ENCODE peak calls at places on chromosomes 13 and 19, in ten cellular contexts. L, T, U, K, C, Q, A, I, Z and M are unnamed samples.

GRCh38 chr19:51161266-51161665 is 19.2 kb downstream of the SIGLEC7 start:
- DNase-seq in L (no peak), T (no peak), U (no peak), K (no peak), C (no peak), Q (no peak), A (no peak), I (no peak), Z (no peak), M (no peak)

GRCh38 chr19:34253711-34254551 is 423 bp upstream of the GARRE1 start:
- DNase-seq in L (peak; percentile 89), T (peak; percentile 85), U (peak; percentile 98), K (peak; percentile 92), C (peak; percentile 55), Q (no peak), A (peak; percentile 79), I (peak; percentile 96), Z (peak; percentile 66), M (no peak)

GRCh38 chr13:114146629-114147028 is 14.2 kb upstream of the RASA3 start:
- DNase-seq in L (no peak), T (no peak), U (no peak), K (no peak), C (no peak), Q (no peak), A (no peak), I (peak; percentile 62), Z (no peak), M (no peak)

GRCh38 chr13:99797716-99798115 is 173.9 kb downstream of the ZIC5 start:
- DNase-seq in L (no peak), T (no peak), U (no peak), K (no peak), C (no peak), Q (no peak), A (no peak), I (peak; percentile 39), Z (no peak), M (no peak)

GRCh38 chr19:55353803-55354697 is 469 bp downstream of the COX6B2 start:
- DNase-seq in L (no peak), T (peak; percentile 78), U (peak; percentile 86), K (peak; percentile 66), C (no peak), Q (peak; percentile 62), A (peak; percentile 89), I (peak; percentile 89), Z (peak; percentile 52), M (peak; percentile 65)

GRCh38 chr19:35142531-35143230 is 374 bp upstream of the FXYD7 start:
- DNase-seq in L (peak; percentile 49), T (peak; percentile 66), U (peak; percentile 90), K (peak; percentile 73), C (peak; percentile 29), Q (peak; percentile 52), A (peak; percentile 34), I (peak; percentile 91), Z (no peak), M (no peak)

GRCh38 chr19:3184847-3185481 is 766 bp upstream of the NCLN start:
- DNase-seq in L (no peak), T (peak; percentile 81), U (peak; percentile 89), K (peak; percentile 80), C (no peak), Q (peak; percentile 75), A (peak; percentile 31), I (peak; percentile 82), Z (no peak), M (peak; percentile 48)

GRCh38 chr13:21537105-21537504 is 66.9 kb downstream of the MICU2 start:
- DNase-seq in L (no peak), T (no peak), U (no peak), K (no peak), C (peak; percentile 2), Q (peak; percentile 52), A (no peak), I (no peak), Z (no peak), M (no peak)

GRCh38 chr19:55206664-55207500 is 2.4 kb downstream of the PTPRH start:
- DNase-seq in L (peak; percentile 31), T (peak; percentile 96), U (peak; percentile 89), K (peak; percentile 82), C (peak; percentile 90), Q (peak; percentile 95), A (peak; percentile 98), I (peak; percentile 83), Z (peak; percentile 87), M (no peak)

GRCh38 chr19:52237771-52238400 is 31.5 kb upstream of the ZNF766 start:
- DNase-seq in L (peak; percentile 34), T (peak; percentile 71), U (peak; percentile 77), K (peak; percentile 70), C (peak; percentile 72), Q (peak; percentile 76), A (no peak), I (peak; percentile 80), Z (peak; percentile 72), M (no peak)

GRCh38 chr13:114282143-114282685 is 813 bp downstream of the UPF3A start:
- DNase-seq in L (peak; percentile 21), T (peak; percentile 45), U (peak; percentile 90), K (peak; percentile 61), C (peak; percentile 73), Q (peak; percentile 79), A (peak; percentile 55), I (peak; percentile 82), Z (peak; percentile 81), M (no peak)

GRCh38 chr19:13987101-13987890 is 18.8 kb downstream of the RFX1 start:
- DNase-seq in L (no peak), T (peak; percentile 52), U (peak; percentile 88), K (no peak), C (no peak), Q (no peak), A (no peak), I (no peak), Z (no peak), M (no peak)

GRCh38 chr13:39415003-39415402 is 188.0 kb downstream of the LHFPL6 start:
- DNase-seq in L (no peak), T (no peak), U (no peak), K (no peak), C (peak; percentile 72), Q (peak; percentile 96), A (no peak), I (no peak), Z (peak; percentile 70), M (no peak)

DNA sequence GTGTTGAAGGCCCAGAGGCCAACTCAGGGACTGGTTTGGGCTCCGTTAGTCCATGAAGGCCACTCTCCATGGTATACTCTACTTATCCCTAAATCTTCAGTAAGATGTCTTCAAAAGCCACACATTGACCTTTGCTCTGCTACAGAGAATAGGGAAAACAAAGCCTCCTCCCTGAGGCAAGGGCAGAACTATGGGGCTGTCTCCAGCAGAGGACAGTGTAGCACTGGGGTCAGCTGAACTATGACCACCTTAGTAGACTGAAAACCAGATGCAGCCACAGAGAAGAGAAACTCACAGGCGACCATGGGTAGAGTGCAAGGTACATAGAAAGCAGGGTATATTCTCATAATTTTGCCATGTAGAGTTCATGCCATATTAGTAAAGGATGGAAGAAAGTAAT is 587.4 kb downstream of the LMO7 start:
- DNase-seq in L (no peak), T (no peak), U (no peak), K (no peak), C (no peak), Q (peak; percentile 6), A (no peak), I (peak; percentile 18), Z (no peak), M (no peak)
- TF ChIP-seq CTCF in L (no peak), T (no peak), U (no peak), K (no peak), C (no peak), Q (no peak), A (no peak), I (peak; percentile 64), Z (no peak), M (no peak)

GRCh38 chr19:12736854-12737665 is at the start of gene GET3:
- DNase-seq in L (peak; percentile 75), T (peak; percentile 98), U (peak; percentile 93), K (peak; percentile 87), C (peak; percentile 100), Q (peak; percentile 100), A (peak; percentile 99), I (peak; percentile 100), Z (peak; percentile 100), M (no peak)
- TF ChIP-seq CTCF in L (no peak), T (no peak), U (no peak), K (peak; percentile 42), C (no peak), Q (no peak), A (no peak), I (no peak), Z (no peak), M (no peak)

GRCh38 chr19:5134683-5135082 is 165.8 kb downstream of the KDM4B start:
- DNase-seq in L (no peak), T (no peak), U (no peak), K (no peak), C (no peak), Q (no peak), A (no peak), I (no peak), Z (no peak), M (no peak)

GRCh38 chr19:5137114-5137513 is 168.2 kb downstream of the KDM4B start:
- DNase-seq in L (no peak), T (no peak), U (no peak), K (no peak), C (no peak), Q (no peak), A (no peak), I (no peak), Z (no peak), M (no peak)

GRCh38 chr19:5136060-5136855 is 167.3 kb downstream of the KDM4B start:
- DNase-seq in L (no peak), T (no peak), U (no peak), K (no peak), C (no peak), Q (no peak), A (no peak), I (no peak), Z (no peak), M (no peak)

GRCh38 chr19:5138606-5139594 is 170.0 kb downstream of the KDM4B start:
- DNase-seq in L (no peak), T (no peak), U (peak; percentile 94), K (no peak), C (peak; percentile 20), Q (peak; percentile 76), A (no peak), I (no peak), Z (peak; percentile 87), M (no peak)

DNA sequence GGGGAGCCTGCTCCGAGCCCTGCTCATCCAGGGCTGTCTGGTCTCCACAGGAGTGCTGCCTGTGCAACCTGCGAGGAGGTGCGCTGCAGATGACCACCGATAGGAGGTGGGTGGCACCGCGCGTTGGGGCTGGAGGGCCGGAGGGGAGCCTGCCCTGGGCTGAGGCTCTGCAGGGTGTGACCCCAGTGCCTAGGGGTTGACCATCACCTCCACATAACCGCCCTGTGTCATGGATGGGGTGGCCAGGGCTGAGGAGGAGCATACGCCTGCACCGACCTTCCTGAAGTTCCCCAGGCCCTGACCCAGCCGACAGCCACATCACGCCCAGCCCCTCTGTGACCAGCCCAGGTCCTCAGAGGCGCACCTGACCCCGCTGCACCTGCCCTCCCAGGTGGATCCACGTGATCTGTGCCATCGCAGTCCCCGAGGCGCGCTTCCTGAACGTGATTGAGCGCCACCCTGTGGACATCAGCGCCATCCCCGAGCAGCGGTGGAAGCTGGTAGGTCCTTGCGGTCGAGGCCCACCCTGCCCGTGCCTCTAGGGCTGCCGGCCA is 168.7 kb downstream of the KDM4B start:
- DNase-seq in L (no peak), T (no peak), U (no peak), K (no peak), C (no peak), Q (no peak), A (no peak), I (peak; percentile 95), Z (no peak), M (no peak)
- TF ChIP-seq CTCF in L (peak; percentile 49), T (peak; percentile 13), U (no peak), K (no peak), C (no peak), Q (peak; percentile 1), A (peak; percentile 18), I (peak; percentile 98), Z (peak; percentile 39), M (peak; percentile 60)

GRCh38 chr19:40502647-40503046 is 35.8 kb downstream of the SPTBN4 start:
- DNase-seq in L (no peak), T (no peak), U (no peak), K (no peak), C (no peak), Q (peak; percentile 3), A (no peak), I (peak; percentile 71), Z (no peak), M (no peak)
- TF ChIP-seq CTCF in L (peak; percentile 33), T (no peak), U (no peak), K (no peak), C (no peak), Q (peak; percentile 6), A (no peak), I (peak; percentile 46), Z (peak; percentile 6), M (no peak)